ENCODE peak calls at places on chromosomes 3 and 15, in six cellular contexts. T, H, C, K, P and A are unnamed samples.
A peak's percentile ranks its signal among the peaks of the same experiment; 100 is the strongest.

GRCh38 chr3:67357610-67358458 is 296.6 kb downstream of the SUCLG2 start:
- DNase-seq in H (peak; percentile 36), P (peak; percentile 32), T (no peak), C (no peak), K (no peak), A (no peak)

GRCh38 chr15:65956307-65956706 is 87.0 kb downstream of the RAB11A start:
- DNase-seq in C (no peak), T (no peak), K (no peak), P (no peak), H (no peak), A (no peak)

GRCh38 chr15:52558196-52558595 is 10.6 kb downstream of the ARPP19 start:
- DNase-seq in P (peak; percentile 45), C (no peak), K (peak; percentile 25), H (peak; percentile 39), T (peak; percentile 54), A (no peak)

GRCh38 chr15:59029554-59029953 is 42.1 kb downstream of the RNF111 start:
- DNase-seq in T (no peak), K (no peak), C (no peak), P (no peak), H (no peak), A (no peak)

GRCh38 chr3:50215529-50215928 is 10.5 kb downstream of the SLC38A3 start:
- DNase-seq in H (no peak), K (no peak), P (no peak), T (no peak), C (no peak), A (no peak)

GRCh38 chr15:90351479-90352108 is 490 bp upstream of the ZNF774 start:
- DNase-seq in C (peak; percentile 34), P (peak; percentile 26), H (no peak), K (no peak), T (no peak), A (no peak)

GRCh38 chr15:73087121-73087520 is 34.9 kb downstream of the NEO1 start:
- DNase-seq in C (no peak), K (no peak), T (no peak), P (no peak), H (no peak), A (no peak)

GRCh38 chr3:178684881-178685590 is 148.8 kb downstream of the KCNMB2 start:
- DNase-seq in P (no peak), C (no peak), K (no peak), T (no peak), H (no peak), A (no peak)

GRCh38 chr3:8712045-8712870 is 21.3 kb upstream of the CAV3 start:
- DNase-seq in C (no peak), P (no peak), T (no peak), H (no peak), K (no peak), A (no peak)

GRCh38 chr3:87045473-87045872 is 54.5 kb upstream of the VGLL3 start:
- DNase-seq in H (no peak), T (no peak), K (no peak), C (no peak), P (no peak), A (no peak)

GRCh38 chr3:190701096-190701532 is 161.4 kb downstream of the GMNC start:
- DNase-seq in C (peak; percentile 55), P (peak; percentile 2), K (no peak), T (no peak), H (peak; percentile 46), A (no peak)

GRCh38 chr15:43215961-43216360 is 4.9 kb downstream of the EPB42 start:
- DNase-seq in C (no peak), T (no peak), P (no peak), H (peak; percentile 16), K (no peak), A (no peak)

GRCh38 chr15:39580117-39580629 is 706 bp upstream of the THBS1 start:
- DNase-seq in P (peak; percentile 89), H (peak; percentile 95), C (peak; percentile 92), K (peak; percentile 91), T (peak; percentile 97), A (peak; percentile 94)

GRCh38 chr15:92383528-92384326 is 10.0 kb upstream of the ST8SIA2 start:
- DNase-seq in K (no peak), P (peak; percentile 51), H (no peak), C (no peak), T (peak; percentile 34), A (no peak)

GRCh38 chr3:127734754-127735473 is 62.2 kb downstream of the ABTB1 start:
- DNase-seq in H (peak; percentile 83), C (peak; percentile 64), T (no peak), K (no peak), P (no peak), A (peak; percentile 69)

GRCh38 chr3:124701687-124702086 is 28.6 kb upstream of the UMPS start:
- DNase-seq in T (no peak), H (peak; percentile 65), K (no peak), P (no peak), C (no peak), A (no peak)

GRCh38 chr3:45582407-45582806 is 12.1 kb upstream of the LIMD1 start:
- DNase-seq in T (no peak), K (no peak), P (no peak), C (no peak), H (no peak), A (no peak)

GRCh38 chr15:73150831-73151230 is 98.6 kb downstream of the NEO1 start:
- DNase-seq in H (no peak), K (no peak), T (no peak), P (no peak), C (no peak), A (no peak)